ENCODE peak calls at places on chromosomes 5 and 9, in eight cellular contexts. One of them, this sample, is unnamed.

GRCh38 chr5:145937432-145938250 is 1.3 kb downstream of the SH3RF2 start:
- DNase-seq in heart right ventricle: no peak
- DNase-seq in stimulated activated naive CD4-positive, alpha-beta T cell: no peak
- DNase-seq in GM13976: peak; percentile 41
- DNase-seq in substantia nigra: no peak
- DNase-seq in T-helper 17 cell: no peak
- DNase-seq in cardiac muscle cell: no peak
- DNase-seq in right atrium auricular region: no peak
- DNase-seq in this sample: peak; percentile 58

GRCh38 chr9:7033091-7033490 is 275.3 kb downstream of the KDM4C start:
- DNase-seq in heart right ventricle: no peak
- DNase-seq in stimulated activated naive CD4-positive, alpha-beta T cell: no peak
- DNase-seq in GM13976: no peak
- DNase-seq in substantia nigra: no peak
- DNase-seq in T-helper 17 cell: no peak
- DNase-seq in cardiac muscle cell: peak; percentile 21
- DNase-seq in right atrium auricular region: no peak
- DNase-seq in this sample: no peak

GRCh38 chr5:149414405-149415244 is 35.5 kb upstream of the IL17B start:
- DNase-seq in heart right ventricle: peak; percentile 67
- DNase-seq in stimulated activated naive CD4-positive, alpha-beta T cell: no peak
- DNase-seq in GM13976: no peak
- DNase-seq in substantia nigra: no peak
- DNase-seq in T-helper 17 cell: no peak
- DNase-seq in cardiac muscle cell: peak; percentile 88
- DNase-seq in right atrium auricular region: no peak
- DNase-seq in this sample: no peak

GRCh38 chr9:107870221-107870620 is 380.7 kb upstream of the KLF4 start:
- DNase-seq in heart right ventricle: no peak
- DNase-seq in stimulated activated naive CD4-positive, alpha-beta T cell: no peak
- DNase-seq in GM13976: no peak
- DNase-seq in substantia nigra: no peak
- DNase-seq in T-helper 17 cell: no peak
- DNase-seq in cardiac muscle cell: no peak
- DNase-seq in right atrium auricular region: no peak
- DNase-seq in this sample: no peak

GRCh38 chr9:134491436-134491835 is 150.2 kb upstream of the COL5A1 start:
- DNase-seq in heart right ventricle: no peak
- DNase-seq in stimulated activated naive CD4-positive, alpha-beta T cell: no peak
- DNase-seq in GM13976: no peak
- DNase-seq in substantia nigra: no peak
- DNase-seq in T-helper 17 cell: no peak
- DNase-seq in cardiac muscle cell: peak; percentile 37
- DNase-seq in right atrium auricular region: no peak
- DNase-seq in this sample: no peak

GRCh38 chr5:149265559-149265958 is 6.1 kb upstream of the AFAP1L1 start:
- DNase-seq in heart right ventricle: no peak
- DNase-seq in stimulated activated naive CD4-positive, alpha-beta T cell: no peak
- DNase-seq in GM13976: no peak
- DNase-seq in substantia nigra: no peak
- DNase-seq in T-helper 17 cell: no peak
- DNase-seq in cardiac muscle cell: peak; percentile 81
- DNase-seq in right atrium auricular region: no peak
- DNase-seq in this sample: peak; percentile 25

GRCh38 chr5:67211926-67212325 is 15.3 kb upstream of the CD180 start:
- DNase-seq in heart right ventricle: no peak
- DNase-seq in stimulated activated naive CD4-positive, alpha-beta T cell: no peak
- DNase-seq in GM13976: no peak
- DNase-seq in substantia nigra: no peak
- DNase-seq in T-helper 17 cell: no peak
- DNase-seq in cardiac muscle cell: peak; percentile 73
- DNase-seq in right atrium auricular region: no peak
- DNase-seq in this sample: peak; percentile 81

GRCh38 chr5:39423331-39423751 is 1.4 kb downstream of the DAB2 start:
- DNase-seq in heart right ventricle: peak; percentile 18
- DNase-seq in stimulated activated naive CD4-positive, alpha-beta T cell: no peak
- DNase-seq in GM13976: no peak
- DNase-seq in substantia nigra: no peak
- DNase-seq in T-helper 17 cell: no peak
- DNase-seq in cardiac muscle cell: no peak
- DNase-seq in right atrium auricular region: no peak
- DNase-seq in this sample: no peak

GRCh38 chr5:160230686-160231527 is 1.6 kb downstream of the FABP6 start:
- DNase-seq in heart right ventricle: no peak
- DNase-seq in stimulated activated naive CD4-positive, alpha-beta T cell: no peak
- DNase-seq in GM13976: peak; percentile 53
- DNase-seq in substantia nigra: no peak
- DNase-seq in T-helper 17 cell: no peak
- DNase-seq in cardiac muscle cell: peak; percentile 27
- DNase-seq in right atrium auricular region: no peak
- DNase-seq in this sample: peak; percentile 18

GRCh38 chr5:18457255-18457654 is 823.0 kb downstream of the TAF11L14 start:
- DNase-seq in heart right ventricle: no peak
- DNase-seq in stimulated activated naive CD4-positive, alpha-beta T cell: no peak
- DNase-seq in GM13976: no peak
- DNase-seq in substantia nigra: no peak
- DNase-seq in T-helper 17 cell: no peak
- DNase-seq in cardiac muscle cell: no peak
- DNase-seq in right atrium auricular region: no peak
- DNase-seq in this sample: no peak

GRCh38 chr9:120436937-120437592 is 142.9 kb downstream of the CDK5RAP2 start:
- DNase-seq in heart right ventricle: peak; percentile 24
- DNase-seq in stimulated activated naive CD4-positive, alpha-beta T cell: no peak
- DNase-seq in GM13976: no peak
- DNase-seq in substantia nigra: no peak
- DNase-seq in T-helper 17 cell: no peak
- DNase-seq in cardiac muscle cell: peak; percentile 72
- DNase-seq in right atrium auricular region: peak; percentile 67
- DNase-seq in this sample: no peak

GRCh38 chr9:79165006-79165405 is 406.8 kb upstream of the TLE4 start:
- DNase-seq in heart right ventricle: no peak
- DNase-seq in stimulated activated naive CD4-positive, alpha-beta T cell: no peak
- DNase-seq in GM13976: no peak
- DNase-seq in substantia nigra: no peak
- DNase-seq in T-helper 17 cell: no peak
- DNase-seq in cardiac muscle cell: peak; percentile 47
- DNase-seq in right atrium auricular region: no peak
- DNase-seq in this sample: no peak

GRCh38 chr5:65796269-65796668 is 74.3 kb downstream of the NLN start:
- DNase-seq in heart right ventricle: no peak
- DNase-seq in stimulated activated naive CD4-positive, alpha-beta T cell: no peak
- DNase-seq in GM13976: no peak
- DNase-seq in substantia nigra: no peak
- DNase-seq in T-helper 17 cell: no peak
- DNase-seq in cardiac muscle cell: no peak
- DNase-seq in right atrium auricular region: no peak
- DNase-seq in this sample: no peak

GRCh38 chr9:101465330-101465915 is 29.8 kb upstream of the ALDOB start:
- DNase-seq in heart right ventricle: no peak
- DNase-seq in stimulated activated naive CD4-positive, alpha-beta T cell: no peak
- DNase-seq in GM13976: no peak
- DNase-seq in substantia nigra: no peak
- DNase-seq in T-helper 17 cell: no peak
- DNase-seq in cardiac muscle cell: peak; percentile 72
- DNase-seq in right atrium auricular region: no peak
- DNase-seq in this sample: peak; percentile 76

GRCh38 chr5:89929173-89929572 is 480.4 kb downstream of the CETN3 start:
- DNase-seq in heart right ventricle: no peak
- DNase-seq in stimulated activated naive CD4-positive, alpha-beta T cell: no peak
- DNase-seq in GM13976: no peak
- DNase-seq in substantia nigra: no peak
- DNase-seq in T-helper 17 cell: no peak
- DNase-seq in cardiac muscle cell: peak; percentile 12
- DNase-seq in right atrium auricular region: no peak
- DNase-seq in this sample: no peak

GRCh38 chr5:178439411-178440162 is 150.6 kb downstream of the COL23A1 start:
- DNase-seq in heart right ventricle: no peak
- DNase-seq in stimulated activated naive CD4-positive, alpha-beta T cell: no peak
- DNase-seq in GM13976: no peak
- DNase-seq in substantia nigra: no peak
- DNase-seq in T-helper 17 cell: no peak
- DNase-seq in cardiac muscle cell: no peak
- DNase-seq in right atrium auricular region: no peak
- DNase-seq in this sample: no peak

GRCh38 chr5:128101676-128102075 is 18.1 kb downstream of the SLC12A2 start:
- DNase-seq in heart right ventricle: no peak
- DNase-seq in stimulated activated naive CD4-positive, alpha-beta T cell: no peak
- DNase-seq in GM13976: no peak
- DNase-seq in substantia nigra: no peak
- DNase-seq in T-helper 17 cell: no peak
- DNase-seq in cardiac muscle cell: peak; percentile 27
- DNase-seq in right atrium auricular region: no peak
- DNase-seq in this sample: no peak

GRCh38 chr5:77518304-77518703 is 26.2 kb upstream of the WDR41 start:
- DNase-seq in heart right ventricle: no peak
- DNase-seq in stimulated activated naive CD4-positive, alpha-beta T cell: no peak
- DNase-seq in GM13976: no peak
- DNase-seq in substantia nigra: no peak
- DNase-seq in T-helper 17 cell: no peak
- DNase-seq in cardiac muscle cell: peak; percentile 24
- DNase-seq in right atrium auricular region: no peak
- DNase-seq in this sample: peak; percentile 21

GRCh38 chr5:175471628-175472027 is 6.7 kb upstream of the SFXN1 start:
- DNase-seq in heart right ventricle: no peak
- DNase-seq in stimulated activated naive CD4-positive, alpha-beta T cell: no peak
- DNase-seq in GM13976: no peak
- DNase-seq in substantia nigra: no peak
- DNase-seq in T-helper 17 cell: no peak
- DNase-seq in cardiac muscle cell: no peak
- DNase-seq in right atrium auricular region: no peak
- DNase-seq in this sample: no peak

GRCh38 chr9:114906922-114907571 is 23.3 kb downstream of the TNFSF8 start:
- DNase-seq in heart right ventricle: no peak
- DNase-seq in stimulated activated naive CD4-positive, alpha-beta T cell: peak; percentile 16
- DNase-seq in GM13976: peak; percentile 29
- DNase-seq in substantia nigra: no peak
- DNase-seq in T-helper 17 cell: no peak
- DNase-seq in cardiac muscle cell: peak; percentile 68
- DNase-seq in right atrium auricular region: no peak
- DNase-seq in this sample: no peak

GRCh38 chr5:126188804-126189203 is 234.4 kb upstream of the GRAMD2B start:
- DNase-seq in heart right ventricle: no peak
- DNase-seq in stimulated activated naive CD4-positive, alpha-beta T cell: no peak
- DNase-seq in GM13976: no peak
- DNase-seq in substantia nigra: no peak
- DNase-seq in T-helper 17 cell: no peak
- DNase-seq in cardiac muscle cell: no peak
- DNase-seq in right atrium auricular region: no peak
- DNase-seq in this sample: no peak

GRCh38 chr5:40976836-40977235 is 67.5 kb downstream of the C7 start:
- DNase-seq in heart right ventricle: no peak
- DNase-seq in stimulated activated naive CD4-positive, alpha-beta T cell: no peak
- DNase-seq in GM13976: no peak
- DNase-seq in substantia nigra: no peak
- DNase-seq in T-helper 17 cell: no peak
- DNase-seq in cardiac muscle cell: no peak
- DNase-seq in right atrium auricular region: no peak
- DNase-seq in this sample: no peak

GRCh38 chr9:137550958-137551655 is 572 bp upstream of the MRPL41 start:
- DNase-seq in heart right ventricle: no peak
- DNase-seq in stimulated activated naive CD4-positive, alpha-beta T cell: no peak
- DNase-seq in GM13976: no peak
- DNase-seq in substantia nigra: peak; percentile 53
- DNase-seq in T-helper 17 cell: no peak
- DNase-seq in cardiac muscle cell: no peak
- DNase-seq in right atrium auricular region: peak; percentile 77
- DNase-seq in this sample: peak; percentile 90

GRCh38 chr5:127313847-127314473 is 23.4 kb downstream of the MEGF10 start:
- DNase-seq in heart right ventricle: peak; percentile 48
- DNase-seq in stimulated activated naive CD4-positive, alpha-beta T cell: peak; percentile 47
- DNase-seq in GM13976: peak; percentile 50
- DNase-seq in substantia nigra: no peak
- DNase-seq in T-helper 17 cell: peak; percentile 55
- DNase-seq in cardiac muscle cell: peak; percentile 70
- DNase-seq in right atrium auricular region: peak; percentile 69
- DNase-seq in this sample: no peak

GRCh38 chr9:98708933-98709911 is at the start of gene GABBR2:
- DNase-seq in heart right ventricle: peak; percentile 18
- DNase-seq in stimulated activated naive CD4-positive, alpha-beta T cell: no peak
- DNase-seq in GM13976: no peak
- DNase-seq in substantia nigra: no peak
- DNase-seq in T-helper 17 cell: no peak
- DNase-seq in cardiac muscle cell: no peak
- DNase-seq in right atrium auricular region: no peak
- DNase-seq in this sample: no peak

GRCh38 chr9:91954841-91955471 is 4.9 kb upstream of the ROR2 start:
- DNase-seq in heart right ventricle: no peak
- DNase-seq in stimulated activated naive CD4-positive, alpha-beta T cell: no peak
- DNase-seq in GM13976: peak; percentile 53
- DNase-seq in substantia nigra: no peak
- DNase-seq in T-helper 17 cell: no peak
- DNase-seq in cardiac muscle cell: peak; percentile 80
- DNase-seq in right atrium auricular region: no peak
- DNase-seq in this sample: peak; percentile 65

GRCh38 chr9:99385814-99386279 is 163.8 kb downstream of the SEC61B start:
- DNase-seq in heart right ventricle: peak; percentile 37
- DNase-seq in stimulated activated naive CD4-positive, alpha-beta T cell: no peak
- DNase-seq in GM13976: no peak
- DNase-seq in substantia nigra: no peak
- DNase-seq in T-helper 17 cell: no peak
- DNase-seq in cardiac muscle cell: peak; percentile 23
- DNase-seq in right atrium auricular region: no peak
- DNase-seq in this sample: no peak